ENCODE peak calls at places on chromosomes 12 and 14, in ten cellular contexts. H is adipocyte; B is hepatocyte; U is lung; A is naive thymus-derived CD4-positive, alpha-beta T cell; J is sigmoid colon; G is BJ; F is heart left ventricle; S is CD8-positive, alpha-beta memory T cell; R is GM06990. P is an unnamed sample.

GRCh38 chr14:104754213-104754851 is 1.4 kb downstream of the SIVA1 start:
- DNase-seq in R (no peak), J (no peak), B (no peak), A (no peak), H (no peak), F (no peak), S (no peak), U (no peak), G (no peak), P (no peak)

GRCh38 chr14:73807439-73807838 is 44.2 kb upstream of the PTGR2 start:
- DNase-seq in F (no peak), S (no peak), J (no peak), R (no peak), G (no peak), H (no peak), B (no peak), A (no peak), U (no peak), P (no peak)

GRCh38 chr12:119182701-119183493 is 4.2 kb downstream of the HSPB8 start:
- DNase-seq in U (no peak), H (no peak), G (no peak), F (peak; percentile 38), A (no peak), J (no peak), R (no peak), S (no peak), B (peak; percentile 50), P (no peak)

GRCh38 chr14:55624913-55625312 is 44.9 kb downstream of the KTN1 start:
- DNase-seq in G (no peak), H (no peak), B (no peak), U (no peak), R (no peak), F (no peak), S (no peak), A (no peak), J (no peak), P (no peak)

GRCh38 chr12:80847575-80847974 is 90.2 kb downstream of the LIN7A start:
- DNase-seq in R (no peak), J (no peak), H (no peak), G (no peak), A (no peak), F (no peak), S (no peak), B (no peak), U (no peak), P (no peak)

GRCh38 chr14:57982802-57983201 is 116.9 kb upstream of the SLC35F4 start:
- DNase-seq in R (no peak), G (no peak), F (no peak), A (no peak), S (no peak), B (peak; percentile 46), H (no peak), U (no peak), J (no peak), P (no peak)

GRCh38 chr14:37246427-37246829 is 48.7 kb downstream of the MIPOL1 start:
- DNase-seq in H (peak; percentile 81), B (peak; percentile 72), S (no peak), F (no peak), U (no peak), A (peak; percentile 2), G (no peak), R (no peak), J (no peak), P (no peak)

GRCh38 chr12:128789356-128789929 is 34.3 kb downstream of the SLC15A4 start:
- DNase-seq in A (no peak), H (no peak), F (no peak), U (no peak), R (peak; percentile 32), S (no peak), B (no peak), J (peak; percentile 32), G (no peak), P (no peak)

GRCh38 chr12:130954544-130954831 is 781 bp downstream of the ADGRD1 start:
- DNase-seq in U (peak; percentile 56), J (no peak), G (no peak), S (no peak), A (no peak), F (no peak), B (no peak), R (no peak), H (no peak), P (no peak)

GRCh38 chr14:70514168-70515069 is 20.4 kb downstream of the ADAM20 start:
- DNase-seq in R (no peak), S (no peak), F (no peak), A (no peak), H (no peak), U (no peak), B (no peak), J (no peak), G (no peak), P (no peak)

GRCh38 chr12:42590324-42590934 is 883 bp upstream of the PRICKLE1 start:
- DNase-seq in F (peak; percentile 41), G (no peak), B (peak; percentile 30), J (peak; percentile 72), R (peak; percentile 47), H (peak; percentile 44), S (no peak), U (no peak), A (no peak), P (peak; percentile 68)

GRCh38 chr12:70365398-70365647 is 767 bp upstream of the KCNMB4 start:
- DNase-seq in A (no peak), H (no peak), F (no peak), U (no peak), S (no peak), B (no peak), R (no peak), G (no peak), J (no peak), P (no peak)

GRCh38 chr14:43937001-43937400 is 570.1 kb downstream of the FSCB start:
- DNase-seq in H (no peak), B (no peak), J (no peak), R (no peak), A (no peak), S (no peak), G (no peak), F (no peak), U (no peak), P (no peak)

GRCh38 chr14:65478596-65478995 is 66.1 kb downstream of the FUT8 start:
- DNase-seq in F (no peak), R (peak; percentile 39), H (peak; percentile 23), U (no peak), S (no peak), A (peak; percentile 6), G (no peak), B (peak; percentile 14), J (no peak), P (no peak)

GRCh38 chr14:37598973-37599526 is 3.6 kb downstream of the TTC6 start:
- DNase-seq in U (no peak), J (no peak), R (no peak), G (no peak), F (no peak), B (no peak), S (no peak), H (no peak), A (no peak), P (no peak)

GRCh38 chr14:27002179-27002578 is 404.3 kb upstream of the NOVA1 start:
- DNase-seq in R (no peak), S (no peak), H (no peak), A (no peak), B (no peak), J (no peak), U (no peak), G (no peak), F (no peak), P (no peak)

GRCh38 chr14:27008187-27008586 is 410.4 kb upstream of the NOVA1 start:
- DNase-seq in U (no peak), S (no peak), B (no peak), J (no peak), A (no peak), H (no peak), F (no peak), G (no peak), R (no peak), P (no peak)

GRCh38 chr14:27006520-27006919 is 408.7 kb upstream of the NOVA1 start:
- DNase-seq in B (no peak), F (no peak), U (no peak), S (no peak), H (no peak), G (no peak), A (no peak), J (no peak), R (no peak), P (no peak)
- H3K36me3 ChIP-seq in B (no peaks in the 10 kb centered on the region), F (no peaks in the 10 kb centered on the region), U (no peaks in the 10 kb centered on the region), S (no peaks in the 10 kb centered on the region), H (no peaks in the 10 kb centered on the region), G (no peaks in the 10 kb centered on the region), A (no peaks in the 10 kb centered on the region), J (no peaks in the 10 kb centered on the region), R (no peaks in the 10 kb centered on the region), P (no peaks in the 10 kb centered on the region)

DNA sequence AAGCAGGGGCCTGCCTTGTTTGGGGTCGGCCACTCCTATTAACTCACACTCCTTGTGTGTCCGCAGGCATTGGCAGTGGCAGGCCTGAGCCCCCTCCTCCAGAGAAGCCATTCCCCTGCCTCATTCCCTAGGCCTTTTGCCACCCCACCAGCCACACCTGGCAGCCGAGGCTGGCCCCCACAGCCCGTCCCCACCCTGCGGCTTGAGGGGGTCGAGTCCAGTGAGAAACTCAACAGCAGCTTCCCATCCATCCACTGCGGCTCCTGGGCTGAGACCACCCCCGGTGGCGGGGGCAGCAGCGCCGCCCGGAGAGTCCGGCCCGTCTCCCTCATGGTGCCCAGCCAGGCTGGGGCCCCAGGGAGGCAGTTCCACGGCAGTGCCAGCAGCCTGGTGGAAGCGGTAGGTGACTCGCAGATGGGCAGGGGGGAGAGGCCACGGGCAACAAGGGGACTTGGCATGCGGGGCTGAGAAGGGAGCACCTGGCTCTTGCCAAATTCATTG is 106.3 kb upstream of the FKBP4 start:
- DNase-seq in G (no peak), J (no peak), F (no peak), H (no peak), B (no peak), U (peak; percentile 14), A (no peak), R (no peak), S (no peak), P (no peak)
- H3K36me3 ChIP-seq in G (peaks cover 21% of the 10 kb centered on the region), J (peaks cover 60% of the 10 kb centered on the region), F (peaks cover 3% of the 10 kb centered on the region), H (peaks cover 39% of the 10 kb centered on the region), B (no peaks in the 10 kb centered on the region), U (peaks cover 1% of the 10 kb centered on the region), A (no peaks in the 10 kb centered on the region), R (no peaks in the 10 kb centered on the region), S (no peaks in the 10 kb centered on the region), P (peaks cover 71% of the 10 kb centered on the region)

GRCh38 chr12:121525411-121525810 is 55.4 kb downstream of the KDM2B start:
- DNase-seq in R (no peak), A (no peak), F (no peak), G (no peak), U (no peak), H (no peak), J (no peak), B (no peak), S (no peak), P (no peak)
- H3K36me3 ChIP-seq in R (peaks cover 16% of the 10 kb centered on the region), A (peaks cover 35% of the 10 kb centered on the region), F (no peaks in the 10 kb centered on the region), G (peaks cover 1% of the 10 kb centered on the region), U (peaks cover 19% of the 10 kb centered on the region), H (no peaks in the 10 kb centered on the region), J (peaks cover 4% of the 10 kb centered on the region), B (no peaks in the 10 kb centered on the region), S (peaks cover 4% of the 10 kb centered on the region), P (no peaks in the 10 kb centered on the region)

DNA sequence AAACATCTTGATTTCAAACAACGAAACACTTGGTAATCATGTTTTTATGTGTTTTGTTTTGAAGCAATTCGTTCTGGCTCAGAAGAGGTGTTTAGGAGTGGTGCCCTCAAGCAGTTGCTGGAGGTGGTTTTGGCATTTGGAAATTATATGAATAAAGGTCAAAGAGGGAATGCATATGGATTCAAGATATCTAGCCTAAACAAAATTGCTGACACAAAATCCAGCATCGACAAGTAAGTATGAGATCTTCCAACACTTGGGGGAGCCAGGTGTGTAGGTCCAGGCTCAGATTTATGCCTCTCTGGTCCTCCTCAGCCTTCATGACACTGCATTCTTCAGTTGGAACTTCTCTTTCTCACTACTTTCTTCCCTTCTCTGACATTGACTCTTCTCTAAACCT is 110.1 kb downstream of the GPR135 start:
- DNase-seq in F (no peak), G (no peak), A (no peak), J (no peak), H (no peak), B (no peak), S (no peak), R (no peak), U (no peak), P (no peak)
- H3K36me3 ChIP-seq in F (peaks cover 9% of the 10 kb centered on the region), G (peaks cover 1% of the 10 kb centered on the region), A (peaks cover 24% of the 10 kb centered on the region), J (peaks cover 23% of the 10 kb centered on the region), H (peaks cover 33% of the 10 kb centered on the region), B (no peaks in the 10 kb centered on the region), S (no peaks in the 10 kb centered on the region), R (peaks cover 2% of the 10 kb centered on the region), U (peaks cover 11% of the 10 kb centered on the region), P (peaks cover 50% of the 10 kb centered on the region)